ENCODE peak calls at places on chromosome 5, in six cellular contexts. Q, C, M, T, B and G are unnamed samples.

GRCh38 chr5:71475788-71476384 is 20.4 kb downstream of the BDP1 start:
- ATAC-seq in Q (peak), C (peak), M (peak), T (no peak), B (peak), G (no peak)

GRCh38 chr5:35229076-35230042 is 928 bp downstream of the PRLR start:
- ATAC-seq in Q (peak), C (no peak), M (peak), T (no peak), B (peak), G (peak)

GRCh38 chr5:163306421-163306820 is 131.0 kb upstream of the CCNG1 start:
- ATAC-seq in Q (no peak), C (no peak), M (no peak), T (no peak), B (no peak), G (no peak)

GRCh38 chr5:53333160-53333559 is 147.3 kb upstream of the FST start:
- ATAC-seq in Q (no peak), C (no peak), M (no peak), T (no peak), B (no peak), G (peak)

GRCh38 chr5:62314431-62314830 is 8.4 kb downstream of the KIF2A start:
- ATAC-seq in Q (no peak), C (no peak), M (no peak), T (no peak), B (no peak), G (no peak)

GRCh38 chr5:10596310-10596703 is 32.4 kb downstream of the ANKRD33B start:
- ATAC-seq in Q (no peak), C (no peak), M (no peak), T (no peak), B (no peak), G (no peak)

GRCh38 chr5:79109527-79110492 is 1.8 kb upstream of the BHMT start:
- ATAC-seq in Q (peak), C (peak), M (no peak), T (no peak), B (peak), G (no peak)

GRCh38 chr5:144139586-144139985 is 30.9 kb downstream of the YIPF5 start:
- ATAC-seq in Q (no peak), C (no peak), M (no peak), T (no peak), B (no peak), G (no peak)

GRCh38 chr5:179866241-179867078 is 7.8 kb upstream of the MRNIP start:
- ATAC-seq in Q (no peak), C (peak), M (peak), T (no peak), B (peak), G (peak)

GRCh38 chr5:39100851-39101396 is 26.7 kb upstream of the RICTOR start:
- ATAC-seq in Q (peak), C (peak), M (peak), T (no peak), B (no peak), G (peak)

GRCh38 chr5:167294861-167295685 is 996.4 kb upstream of the WWC1 start:
- ATAC-seq in Q (no peak), C (no peak), M (peak), T (no peak), B (no peak), G (peak)

GRCh38 chr5:103139264-103139865 is 19.3 kb downstream of the PPIP5K2 start:
- ATAC-seq in Q (peak), C (peak), M (peak), T (peak), B (peak), G (peak)

GRCh38 chr5:87560528-87560927 is 147.8 kb upstream of the CCNH start:
- ATAC-seq in Q (no peak), C (no peak), M (no peak), T (no peak), B (no peak), G (no peak)

GRCh38 chr5:175853573-175854230 is 17.7 kb upstream of the CPLX2 start:
- ATAC-seq in Q (peak), C (no peak), M (peak), T (no peak), B (no peak), G (no peak)

GRCh38 chr5:93422652-93423332 is 158.2 kb downstream of the NR2F1-AS1 start:
- ATAC-seq in Q (no peak), C (no peak), M (no peak), T (no peak), B (no peak), G (no peak)

GRCh38 chr5:109740329-109740728 is 50.6 kb downstream of the MAN2A1 start:
- ATAC-seq in Q (peak), C (no peak), M (peak), T (peak), B (peak), G (no peak)

GRCh38 chr5:144144956-144145751 is 25.3 kb downstream of the YIPF5 start:
- ATAC-seq in Q (no peak), C (no peak), M (no peak), T (no peak), B (no peak), G (no peak)

GRCh38 chr5:93163010-93163663 is 417.9 kb downstream of the NR2F1-AS1 start:
- ATAC-seq in Q (no peak), C (no peak), M (peak), T (no peak), B (no peak), G (no peak)

GRCh38 chr5:84290161-84290560 is 94.5 kb downstream of the EDIL3 start:
- ATAC-seq in Q (no peak), C (no peak), M (no peak), T (no peak), B (no peak), G (no peak)

GRCh38 chr5:37875051-37875787 is 35.4 kb upstream of the GDNF start:
- ATAC-seq in Q (no peak), C (no peak), M (no peak), T (no peak), B (no peak), G (no peak)

GRCh38 chr5:175282611-175283225 is 161.3 kb downstream of the DRD1 start:
- ATAC-seq in Q (no peak), C (no peak), M (peak), T (no peak), B (no peak), G (no peak)

GRCh38 chr5:80187691-80188090 is 68.2 kb downstream of the SERINC5 start:
- ATAC-seq in Q (no peak), C (no peak), M (no peak), T (no peak), B (no peak), G (peak)

GRCh38 chr5:145872486-145872885 is 328 bp downstream of the GRXCR2 start:
- ATAC-seq in Q (no peak), C (no peak), M (no peak), T (no peak), B (no peak), G (no peak)

GRCh38 chr5:42927730-42928129 is 112.4 kb downstream of the ANXA2R start:
- ATAC-seq in Q (no peak), C (no peak), M (no peak), T (no peak), B (no peak), G (no peak)

GRCh38 chr5:33973271-33973670 is 11.2 kb downstream of the SLC45A2 start:
- ATAC-seq in Q (no peak), C (no peak), M (no peak), T (no peak), B (peak), G (no peak)

GRCh38 chr5:10645146-10645545 is 81.3 kb downstream of the ANKRD33B start:
- ATAC-seq in Q (no peak), C (no peak), M (no peak), T (no peak), B (peak), G (no peak)

GRCh38 chr5:151094861-151095260 is 14.0 kb upstream of the TNIP1 start:
- ATAC-seq in Q (no peak), C (no peak), M (no peak), T (no peak), B (no peak), G (no peak)

GRCh38 chr5:172345886-172346285 is 62.3 kb upstream of the UBTD2 start:
- ATAC-seq in Q (no peak), C (no peak), M (no peak), T (no peak), B (no peak), G (no peak)

GRCh38 chr5:139474815-139475791 is 4.3 kb downstream of the SMIM33 start:
- ATAC-seq in Q (peak), C (peak), M (no peak), T (peak), B (peak), G (no peak)

GRCh38 chr5:65971643-65972042 is 45.3 kb downstream of the ERBIN start:
- ATAC-seq in Q (no peak), C (no peak), M (no peak), T (peak), B (no peak), G (no peak)

GRCh38 chr5:137888875-137889759 is at the start of gene PKD2L2:
- ATAC-seq in Q (peak), C (peak), M (peak), T (peak), B (peak), G (peak)

GRCh38 chr5:39121922-39122321 is 47.7 kb upstream of the RICTOR start:
- ATAC-seq in Q (no peak), C (no peak), M (no peak), T (no peak), B (no peak), G (no peak)

GRCh38 chr5:109961755-109962154 is 272.0 kb downstream of the MAN2A1 start:
- ATAC-seq in Q (no peak), C (no peak), M (no peak), T (no peak), B (no peak), G (no peak)

GRCh38 chr5:64417390-64417789 is 88.4 kb upstream of the RGS7BP start:
- ATAC-seq in Q (no peak), C (no peak), M (no peak), T (no peak), B (no peak), G (no peak)

GRCh38 chr5:115151208-115151805 is 18.4 kb downstream of the TRIM36 start:
- ATAC-seq in Q (no peak), C (no peak), M (no peak), T (no peak), B (no peak), G (no peak)

GRCh38 chr5:173320259-173320658 is 8.0 kb downstream of the STC2 start:
- ATAC-seq in Q (no peak), C (no peak), M (no peak), T (peak), B (no peak), G (no peak)

GRCh38 chr5:77486344-77486962 is 5.7 kb downstream of the WDR41 start:
- ATAC-seq in Q (no peak), C (no peak), M (no peak), T (no peak), B (no peak), G (peak)

GRCh38 chr5:128736567-128736966 is 198.5 kb upstream of the FBN2 start:
- ATAC-seq in Q (no peak), C (no peak), M (no peak), T (no peak), B (no peak), G (no peak)

GRCh38 chr5:169197343-169197742 is 103.6 kb downstream of the SLIT3 start:
- ATAC-seq in Q (no peak), C (no peak), M (no peak), T (no peak), B (no peak), G (peak)